ENCODE peak calls at places on chromosomes 16 and 17, in seven cellular contexts. I is GM13976, U is AG04449, Q is kidney epithelial cell, F is progenitor cell of endocrine pancreas, R is KBM-7, M is iris pigment epithelial cell. V is an unnamed sample.

GRCh38 chr17:44786551-44787081 is 27.8 kb downstream of the ADAM11 start:
- DNase-seq in M (no peak), F (no peak), Q (no peak), I (no peak), U (no peak), R (no peak), V (no peak)

GRCh38 chr16:29649560-29650494 is 13.2 kb upstream of the SPN start:
- DNase-seq in M (no peak), I (peak; percentile 6), F (no peak), Q (no peak), R (peak; percentile 69), U (no peak), V (no peak)

GRCh38 chr16:77816293-77816692 is 27.9 kb downstream of the VAT1L start:
- DNase-seq in M (peak; percentile 88), R (no peak), F (no peak), I (no peak), Q (no peak), U (no peak), V (no peak)

GRCh38 chr17:7237266-7237760 is 1.9 kb downstream of the PHF23 start:
- DNase-seq in M (no peak), F (no peak), R (no peak), I (no peak), Q (no peak), U (no peak), V (no peak)

GRCh38 chr16:66416981-66417700 is 10.0 kb upstream of the BEAN1 start:
- DNase-seq in Q (no peak), M (peak; percentile 19), F (no peak), U (no peak), I (no peak), R (no peak), V (no peak)

GRCh38 chr16:88430524-88431446 is 22.3 kb upstream of the ZFPM1 start:
- DNase-seq in F (no peak), R (peak; percentile 53), U (no peak), I (peak; percentile 88), Q (no peak), M (peak; percentile 46), V (peak; percentile 59)

GRCh38 chr17:40251576-40251975 is 32.5 kb downstream of the WIPF2 start:
- DNase-seq in R (no peak), F (no peak), U (peak; percentile 16), I (no peak), M (peak; percentile 80), Q (peak; percentile 72), V (no peak)

GRCh38 chr16:2072926-2073325 is 25.1 kb downstream of the TSC2 start:
- DNase-seq in I (no peak), R (no peak), M (no peak), F (no peak), U (no peak), Q (no peak), V (no peak)

GRCh38 chr17:81191116-81191515 is 25.1 kb upstream of the AATK start:
- DNase-seq in Q (no peak), M (no peak), R (no peak), I (no peak), U (no peak), F (no peak), V (no peak)

GRCh38 chr17:4932756-4933155 is 679 bp downstream of the GP1BA start:
- DNase-seq in Q (no peak), U (no peak), R (no peak), M (no peak), F (no peak), I (no peak), V (no peak)

GRCh38 chr16:22739077-22739476 is 74.9 kb upstream of the HS3ST2 start:
- DNase-seq in M (no peak), U (no peak), I (no peak), F (no peak), Q (no peak), R (peak; percentile 25), V (no peak)

GRCh38 chr17:56528636-56529170 is 64.8 kb upstream of the NOG start:
- DNase-seq in M (no peak), Q (no peak), F (no peak), R (no peak), U (no peak), I (no peak), V (no peak)

GRCh38 chr17:27288183-27288582 is 5.7 kb upstream of the WSB1 start:
- DNase-seq in I (no peak), U (no peak), F (no peak), R (no peak), M (no peak), Q (no peak), V (no peak)

GRCh38 chr17:74466785-74467158 is 338 bp downstream of the CD300A start:
- DNase-seq in F (no peak), U (no peak), R (no peak), M (no peak), I (no peak), Q (no peak), V (peak; percentile 45)

GRCh38 chr17:2964370-2964769 is 99.0 kb downstream of the OR1D5 start:
- DNase-seq in F (no peak), U (no peak), I (no peak), M (no peak), Q (no peak), R (no peak), V (no peak)

GRCh38 chr17:2083613-2084128 is 28.8 kb downstream of the HIC1 start:
- DNase-seq in F (no peak), I (peak; percentile 81), Q (no peak), M (peak; percentile 75), U (no peak), R (peak; percentile 51), V (peak; percentile 84)

GRCh38 chr16:47142469-47143328 is 1.0 kb downstream of the NETO2 start:
- DNase-seq in I (peak; percentile 66), R (peak; percentile 70), U (no peak), Q (no peak), F (peak; percentile 36), M (peak; percentile 71), V (peak; percentile 49)

GRCh38 chr16:78591682-78592103 is 492.2 kb downstream of the WWOX start:
- DNase-seq in F (no peak), I (no peak), Q (no peak), M (no peak), R (no peak), U (no peak), V (no peak)

GRCh38 chr16:23391381-23392222 is 61.4 kb downstream of the COG7 start:
- DNase-seq in M (no peak), Q (no peak), R (no peak), I (no peak), U (no peak), F (no peak), V (no peak)

GRCh38 chr17:9470171-9470570 is 105.4 kb downstream of the STX8 start:
- DNase-seq in Q (no peak), F (no peak), U (no peak), M (peak; percentile 53), R (peak; percentile 59), I (peak; percentile 40), V (peak; percentile 55)

GRCh38 chr16:4249546-4249945 is 7.7 kb upstream of the SRL start:
- DNase-seq in I (no peak), Q (no peak), U (no peak), F (no peak), R (no peak), M (no peak), V (no peak)

GRCh38 chr17:76700290-76700626 is 10.5 kb downstream of the MXRA7 start:
- DNase-seq in Q (no peak), F (no peak), M (no peak), R (no peak), I (no peak), U (no peak), V (no peak)

GRCh38 chr17:4720787-4721186 is 10.4 kb downstream of the ARRB2 start:
- DNase-seq in R (no peak), F (no peak), Q (no peak), M (no peak), U (no peak), I (no peak), V (no peak)

GRCh38 chr17:80999224-81000088 is 7.8 kb downstream of the CHMP6 start:
- DNase-seq in U (no peak), Q (no peak), M (no peak), F (no peak), I (peak; percentile 26), R (no peak), V (no peak)

GRCh38 chr17:61400058-61400785 is 579 bp downstream of the TBX2 start:
- DNase-seq in Q (no peak), I (no peak), R (no peak), M (peak; percentile 27), F (no peak), U (no peak), V (no peak)

GRCh38 chr17:10059684-10060211 is 138.7 kb downstream of the GAS7 start:
- DNase-seq in U (no peak), R (no peak), M (no peak), F (no peak), I (peak; percentile 81), Q (no peak), V (peak; percentile 97)

GRCh38 chr17:41545829-41546410 is 17.8 kb upstream of the KRT19 start:
- DNase-seq in M (no peak), U (no peak), Q (no peak), F (no peak), R (no peak), I (no peak), V (no peak)

V was measured in GM12865.